ENCODE peak calls at places on chromosomes 7 and 10, in nine cellular contexts. W is A549, X is HCT116, D is Panc1, F is SK-N-SH, T is GM23338, V is HepG2, L is GM12878, E is K562. G is an unnamed sample.
A peak's percentile ranks its signal among the peaks of the same experiment; 100 is the strongest.

GRCh38 chr7:24820730-24821044 is 63.4 kb upstream of the GSDME start:
- DNase-seq in E (no peak), V (peak; percentile 61), L (no peak), T (no peak), W (peak; percentile 87), X (no peak), F (no peak), D (peak; percentile 51), G (no peak)

GRCh38 chr7:2722591-2722990 is 34.6 kb downstream of the AMZ1 start:
- DNase-seq in L (no peak), X (no peak), D (no peak), F (no peak), T (no peak), E (no peak), W (no peak), V (no peak), G (no peak)

GRCh38 chr7:50657341-50657873 is 92.2 kb upstream of the DDC start:
- DNase-seq in W (no peak), X (no peak), F (no peak), E (no peak), V (no peak), D (no peak), L (no peak), T (no peak), G (no peak)

GRCh38 chr10:96118604-96119450 is 11.3 kb upstream of the ZNF518A start:
- DNase-seq in V (peak; percentile 24), L (no peak), E (no peak), F (no peak), T (no peak), X (peak; percentile 98), D (peak; percentile 80), W (peak; percentile 94), G (no peak)

GRCh38 chr7:7803597-7804229 is 85.3 kb upstream of the RPA3 start:
- DNase-seq in V (no peak), W (no peak), T (no peak), X (no peak), L (no peak), E (no peak), F (no peak), D (no peak), G (no peak)

GRCh38 chr10:119973261-119973660 is 80.7 kb downstream of the SEC23IP start:
- DNase-seq in E (no peak), T (peak; percentile 4), L (peak; percentile 2), X (peak; percentile 90), W (peak; percentile 32), V (no peak), F (no peak), D (no peak), G (no peak)

GRCh38 chr10:74994714-74995308 is 116.6 kb upstream of the SAMD8 start:
- DNase-seq in L (no peak), V (no peak), F (no peak), D (no peak), E (no peak), T (no peak), X (no peak), W (no peak), G (no peak)

GRCh38 chr10:33337335-33337854 is 2.9 kb upstream of the NRP1 start:
- DNase-seq in D (no peak), F (no peak), L (no peak), E (no peak), V (no peak), W (peak; percentile 48), T (no peak), X (no peak), G (no peak)

GRCh38 chr10:6182454-6183098 is 20.2 kb upstream of the PFKFB3 start:
- DNase-seq in T (no peak), F (peak; percentile 16), X (no peak), E (no peak), W (no peak), V (no peak), D (no peak), L (no peak), G (no peak)

GRCh38 chr10:69145329-69145728 is 21.4 kb downstream of the VPS26A start:
- DNase-seq in X (no peak), L (no peak), F (no peak), T (no peak), V (no peak), E (no peak), D (no peak), W (no peak), G (no peak)

GRCh38 chr7:98879198-98879988 is 1.1 kb downstream of the TRRAP start:
- DNase-seq in T (peak; percentile 51), L (peak; percentile 32), F (peak; percentile 52), V (peak; percentile 72), X (peak; percentile 27), W (peak; percentile 51), D (no peak), E (peak; percentile 42), G (peak; percentile 76)

GRCh38 chr10:19658622-19659233 is 157.5 kb upstream of the PLXDC2 start:
- DNase-seq in L (no peak), D (no peak), V (no peak), W (no peak), E (no peak), F (no peak), X (no peak), T (no peak), G (no peak)

GRCh38 chr10:89553064-89553734 is 17.8 kb upstream of the SLC16A12 start:
- DNase-seq in F (no peak), V (peak; percentile 37), X (peak; percentile 82), D (peak; percentile 32), E (no peak), W (peak; percentile 81), L (no peak), T (no peak), G (no peak)

GRCh38 chr10:71878327-71879034 is 27.4 kb upstream of the PSAP start:
- DNase-seq in L (no peak), T (peak; percentile 31), X (no peak), W (no peak), D (no peak), V (no peak), F (no peak), E (peak; percentile 76), G (peak; percentile 77)

GRCh38 chr10:115092258-115092554 is 959 bp upstream of the ATRNL1 start:
- DNase-seq in V (no peak), E (no peak), L (no peak), F (no peak), X (no peak), W (no peak), D (no peak), T (no peak), G (no peak)

GRCh38 chr7:112147752-112148435 is 58.3 kb downstream of the DOCK4 start:
- DNase-seq in E (no peak), D (no peak), V (no peak), F (peak; percentile 46), W (no peak), X (no peak), L (no peak), T (peak; percentile 17), G (no peak)

GRCh38 chr7:144777005-144777814 is 58.6 kb downstream of the TPK1 start:
- DNase-seq in L (no peak), X (no peak), E (no peak), T (no peak), D (no peak), F (no peak), W (no peak), V (no peak), G (no peak)

GRCh38 chr10:99431190-99431549 is 746 bp upstream of the GOT1 start:
- DNase-seq in F (peak; percentile 33), X (peak; percentile 29), L (no peak), W (peak; percentile 55), T (peak; percentile 68), V (no peak), E (peak; percentile 23), D (no peak), G (peak; percentile 50)
- TF ChIP-seq REST in F (no peak), X (no peak), L (no peak), W (no peak), T (no peak), V (no peak), E (no peak), D (no peak), G (no peak)

GRCh38 chr10:97184971-97185325 is 811 bp downstream of the SLIT1 start:
- DNase-seq in V (no peak), T (peak; percentile 49), L (no peak), D (no peak), W (no peak), F (no peak), X (no peak), E (no peak), G (no peak)

GRCh38 chr10:97183314-97183713 is 2.4 kb downstream of the SLIT1 start:
- DNase-seq in W (no peak), F (no peak), E (no peak), T (no peak), V (no peak), L (no peak), X (no peak), D (no peak), G (no peak)

GRCh38 chr10:97188234-97188847 is 2.6 kb upstream of the SLIT1 start:
- DNase-seq in T (no peak), V (no peak), L (no peak), D (no peak), W (no peak), F (no peak), X (no peak), E (no peak), G (no peak)

GRCh38 chr10:97186911-97187310 is 1.2 kb upstream of the SLIT1 start:
- DNase-seq in T (no peak), X (no peak), E (no peak), F (no peak), V (no peak), L (no peak), D (no peak), W (no peak), G (no peak)

GRCh38 chr10:97185326-97186058 is at the start of gene SLIT1:
- DNase-seq in F (peak; percentile 79), W (peak; percentile 15), E (no peak), X (no peak), T (peak; percentile 74), L (no peak), V (no peak), D (no peak), G (no peak)
- TF ChIP-seq REST in F (no peak), W (no peak), E (no peak), X (no peak), T (no peak), L (no peak), V (no peak), D (no peak), G (no peak)

GRCh38 chr7:80943342-80943741 is 24.5 kb upstream of the SEMA3C start:
- DNase-seq in W (peak; percentile 7), X (no peak), L (no peak), V (no peak), E (no peak), F (no peak), D (peak; percentile 46), T (no peak), G (no peak)
- TF ChIP-seq REST in W (no peak), X (no peak), L (no peak), V (no peak), E (no peak), F (no peak), D (no peak), T (no peak), G (no peak)

GRCh38 chr10:25661632-25662031 is 272.4 kb upstream of the MYO3A start:
- DNase-seq in F (no peak), L (no peak), V (no peak), X (no peak), E (no peak), T (no peak), W (no peak), D (no peak), G (no peak)

DNA sequence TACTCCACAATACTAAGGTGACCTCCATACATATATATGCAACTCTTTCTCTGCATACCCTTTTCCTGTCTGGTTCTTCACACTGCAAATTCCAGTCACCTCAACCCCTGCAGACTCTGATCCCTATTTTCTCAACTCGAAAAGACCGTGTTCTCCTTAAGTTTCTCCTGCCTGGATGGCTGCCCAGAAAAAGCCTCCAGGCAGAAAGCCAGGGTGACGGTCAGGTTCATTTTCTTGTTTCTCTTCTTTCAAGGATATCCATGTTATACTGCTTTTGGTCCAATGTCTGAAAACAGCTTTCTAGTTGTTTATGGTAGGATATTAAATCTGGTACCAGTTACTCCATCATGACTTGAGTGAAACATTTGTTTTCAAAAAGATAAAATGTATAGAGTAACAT is 267.8 kb upstream of the MYO3A start:
- DNase-seq in L (no peak), T (no peak), F (no peak), E (no peak), V (no peak), X (no peak), D (no peak), W (no peak), G (no peak)
- TF ChIP-seq REST in L (no peak), T (no peak), F (no peak), E (no peak), V (no peak), X (no peak), D (no peak), W (no peak), G (no peak)